ENCODE peak calls at places on chromosomes 5 and 9, in five cellular contexts. One of them, this sample, is unnamed.
A peak's percentile ranks its signal among the peaks of the same experiment; 100 is the strongest.

GRCh38 chr9:33289501-33289900 is 815 bp upstream of the NFX1 start:
- DNase-seq in fibroblast of the aortic adventitia: peak; percentile 14
- DNase-seq in GM12865: no peak
- DNase-seq in Peyer's patch: peak; percentile 56
- DNase-seq in naive thymus-derived CD4-positive, alpha-beta T cell: peak; percentile 30
- DNase-seq in this sample: no peak

GRCh38 chr9:99426443-99426842 is 204.4 kb downstream of the SEC61B start:
- DNase-seq in Peyer's patch: no peak
- DNase-seq in naive thymus-derived CD4-positive, alpha-beta T cell: no peak
- DNase-seq in fibroblast of the aortic adventitia: no peak
- DNase-seq in GM12865: no peak
- DNase-seq in this sample: no peak

GRCh38 chr5:131384616-131385214 is 120.9 kb downstream of the CDC42SE2 start:
- DNase-seq in GM12865: no peak
- DNase-seq in fibroblast of the aortic adventitia: peak; percentile 27
- DNase-seq in Peyer's patch: no peak
- DNase-seq in naive thymus-derived CD4-positive, alpha-beta T cell: no peak
- DNase-seq in this sample: no peak

GRCh38 chr5:113663879-113664278 is 150.4 kb downstream of the YTHDC2 start:
- DNase-seq in fibroblast of the aortic adventitia: peak; percentile 12
- DNase-seq in Peyer's patch: no peak
- DNase-seq in GM12865: peak; percentile 45
- DNase-seq in naive thymus-derived CD4-positive, alpha-beta T cell: peak; percentile 9
- DNase-seq in this sample: peak; percentile 15

GRCh38 chr9:35856206-35856605 is 14.0 kb downstream of the OR13J1 start:
- DNase-seq in naive thymus-derived CD4-positive, alpha-beta T cell: no peak
- DNase-seq in GM12865: no peak
- DNase-seq in fibroblast of the aortic adventitia: no peak
- DNase-seq in Peyer's patch: no peak
- DNase-seq in this sample: no peak

GRCh38 chr5:126595486-126596083 is 566 bp upstream of the ALDH7A1 start:
- DNase-seq in Peyer's patch: no peak
- DNase-seq in fibroblast of the aortic adventitia: no peak
- DNase-seq in GM12865: no peak
- DNase-seq in naive thymus-derived CD4-positive, alpha-beta T cell: no peak
- DNase-seq in this sample: no peak

GRCh38 chr5:37696190-37697021 is 143.4 kb downstream of the GDNF start:
- DNase-seq in fibroblast of the aortic adventitia: peak; percentile 61
- DNase-seq in naive thymus-derived CD4-positive, alpha-beta T cell: no peak
- DNase-seq in GM12865: no peak
- DNase-seq in Peyer's patch: no peak
- DNase-seq in this sample: peak; percentile 7

GRCh38 chr5:124007675-124008398 is 495.9 kb downstream of the CSNK1G3 start:
- DNase-seq in naive thymus-derived CD4-positive, alpha-beta T cell: no peak
- DNase-seq in Peyer's patch: no peak
- DNase-seq in fibroblast of the aortic adventitia: no peak
- DNase-seq in GM12865: no peak
- DNase-seq in this sample: no peak

GRCh38 chr5:10479226-10479721 is 37.6 kb downstream of the ROPN1L start:
- DNase-seq in naive thymus-derived CD4-positive, alpha-beta T cell: no peak
- DNase-seq in Peyer's patch: peak; percentile 85
- DNase-seq in GM12865: no peak
- DNase-seq in fibroblast of the aortic adventitia: peak; percentile 80
- DNase-seq in this sample: peak; percentile 93

GRCh38 chr9:109971226-109971625 is 191.2 kb downstream of the PALM2AKAP2 start:
- DNase-seq in naive thymus-derived CD4-positive, alpha-beta T cell: no peak
- DNase-seq in GM12865: no peak
- DNase-seq in Peyer's patch: no peak
- DNase-seq in fibroblast of the aortic adventitia: no peak
- DNase-seq in this sample: no peak

GRCh38 chr5:75466317-75466716 is 45.1 kb downstream of the CERT1 start:
- DNase-seq in fibroblast of the aortic adventitia: no peak
- DNase-seq in Peyer's patch: no peak
- DNase-seq in naive thymus-derived CD4-positive, alpha-beta T cell: peak; percentile 2
- DNase-seq in GM12865: no peak
- DNase-seq in this sample: no peak

GRCh38 chr9:124411514-124412227 is 3.6 kb downstream of the PSMB7 start:
- DNase-seq in GM12865: no peak
- DNase-seq in fibroblast of the aortic adventitia: peak; percentile 83
- DNase-seq in naive thymus-derived CD4-positive, alpha-beta T cell: no peak
- DNase-seq in Peyer's patch: no peak
- DNase-seq in this sample: no peak

GRCh38 chr9:130766031-130766903 is 68.8 kb upstream of the ABL1 start:
- DNase-seq in Peyer's patch: no peak
- DNase-seq in naive thymus-derived CD4-positive, alpha-beta T cell: no peak
- DNase-seq in GM12865: no peak
- DNase-seq in fibroblast of the aortic adventitia: no peak
- DNase-seq in this sample: peak; percentile 27

GRCh38 chr5:150299571-150300327 is 3.0 kb downstream of the ARSI start:
- DNase-seq in Peyer's patch: no peak
- DNase-seq in fibroblast of the aortic adventitia: no peak
- DNase-seq in naive thymus-derived CD4-positive, alpha-beta T cell: no peak
- DNase-seq in GM12865: no peak
- DNase-seq in this sample: no peak

GRCh38 chr5:6829150-6829784 is 116.0 kb downstream of the TENT4A start:
- DNase-seq in naive thymus-derived CD4-positive, alpha-beta T cell: no peak
- DNase-seq in GM12865: peak; percentile 83
- DNase-seq in fibroblast of the aortic adventitia: no peak
- DNase-seq in Peyer's patch: no peak
- DNase-seq in this sample: no peak

GRCh38 chr5:132764671-132765070 is 12.4 kb downstream of the SEPTIN8 start:
- DNase-seq in naive thymus-derived CD4-positive, alpha-beta T cell: no peak
- DNase-seq in fibroblast of the aortic adventitia: no peak
- DNase-seq in GM12865: no peak
- DNase-seq in Peyer's patch: no peak
- DNase-seq in this sample: no peak

GRCh38 chr5:180820788-180821321 is 18.2 kb upstream of the MGAT1 start:
- DNase-seq in Peyer's patch: no peak
- DNase-seq in fibroblast of the aortic adventitia: peak; percentile 35
- DNase-seq in naive thymus-derived CD4-positive, alpha-beta T cell: no peak
- DNase-seq in GM12865: peak; percentile 82
- DNase-seq in this sample: no peak

GRCh38 chr9:105608685-105609598 is 51.0 kb downstream of the FKTN start:
- DNase-seq in fibroblast of the aortic adventitia: peak; percentile 70
- DNase-seq in Peyer's patch: no peak
- DNase-seq in naive thymus-derived CD4-positive, alpha-beta T cell: peak; percentile 24
- DNase-seq in GM12865: peak; percentile 57
- DNase-seq in this sample: peak; percentile 77

GRCh38 chr5:63963080-63963735 is 963 bp upstream of the HTR1A start:
- DNase-seq in naive thymus-derived CD4-positive, alpha-beta T cell: no peak
- DNase-seq in Peyer's patch: no peak
- DNase-seq in fibroblast of the aortic adventitia: peak; percentile 79
- DNase-seq in GM12865: peak; percentile 75
- DNase-seq in this sample: peak; percentile 40

GRCh38 chr5:138960145-138960692 is 85.1 kb upstream of the LRRTM2 start:
- DNase-seq in fibroblast of the aortic adventitia: no peak
- DNase-seq in naive thymus-derived CD4-positive, alpha-beta T cell: no peak
- DNase-seq in GM12865: no peak
- DNase-seq in Peyer's patch: peak; percentile 4
- DNase-seq in this sample: no peak

GRCh38 chr5:156383510-156383909 is 56.5 kb downstream of the SGCD start:
- DNase-seq in Peyer's patch: no peak
- DNase-seq in naive thymus-derived CD4-positive, alpha-beta T cell: no peak
- DNase-seq in GM12865: no peak
- DNase-seq in fibroblast of the aortic adventitia: peak; percentile 42
- DNase-seq in this sample: no peak

GRCh38 chr9:70020217-70020616 is 23.4 kb upstream of the MAMDC2 start:
- DNase-seq in naive thymus-derived CD4-positive, alpha-beta T cell: no peak
- DNase-seq in fibroblast of the aortic adventitia: no peak
- DNase-seq in GM12865: no peak
- DNase-seq in Peyer's patch: no peak
- DNase-seq in this sample: peak; percentile 14

GRCh38 chr5:130243641-130244040 is 339.4 kb downstream of the CHSY3 start:
- DNase-seq in Peyer's patch: no peak
- DNase-seq in fibroblast of the aortic adventitia: no peak
- DNase-seq in naive thymus-derived CD4-positive, alpha-beta T cell: no peak
- DNase-seq in GM12865: no peak
- DNase-seq in this sample: no peak

GRCh38 chr5:139481580-139482049 is 943 bp downstream of the STING1 start:
- DNase-seq in naive thymus-derived CD4-positive, alpha-beta T cell: no peak
- DNase-seq in Peyer's patch: no peak
- DNase-seq in GM12865: peak; percentile 21
- DNase-seq in fibroblast of the aortic adventitia: peak; percentile 58
- DNase-seq in this sample: no peak

GRCh38 chr9:114223564-114224246 is 68.4 kb downstream of the COL27A1 start:
- DNase-seq in Peyer's patch: no peak
- DNase-seq in naive thymus-derived CD4-positive, alpha-beta T cell: no peak
- DNase-seq in GM12865: no peak
- DNase-seq in fibroblast of the aortic adventitia: peak; percentile 44
- DNase-seq in this sample: no peak

GRCh38 chr5:139880416-139881144 is 85.0 kb downstream of the PSD2 start:
- DNase-seq in fibroblast of the aortic adventitia: no peak
- DNase-seq in naive thymus-derived CD4-positive, alpha-beta T cell: no peak
- DNase-seq in Peyer's patch: no peak
- DNase-seq in GM12865: no peak
- DNase-seq in this sample: no peak

GRCh38 chr9:132401791-132402190 is 4.8 kb downstream of the TTF1 start:
- DNase-seq in fibroblast of the aortic adventitia: no peak
- DNase-seq in Peyer's patch: no peak
- DNase-seq in naive thymus-derived CD4-positive, alpha-beta T cell: no peak
- DNase-seq in GM12865: no peak
- DNase-seq in this sample: no peak

GRCh38 chr5:150458819-150459557 is 9.4 kb upstream of the RPS14 start:
- DNase-seq in Peyer's patch: peak; percentile 89
- DNase-seq in naive thymus-derived CD4-positive, alpha-beta T cell: peak; percentile 82
- DNase-seq in fibroblast of the aortic adventitia: peak; percentile 56
- DNase-seq in GM12865: peak; percentile 83
- DNase-seq in this sample: peak; percentile 64

GRCh38 chr5:66713998-66714397 is 117.8 kb downstream of the MAST4 start:
- DNase-seq in fibroblast of the aortic adventitia: no peak
- DNase-seq in Peyer's patch: no peak
- DNase-seq in naive thymus-derived CD4-positive, alpha-beta T cell: no peak
- DNase-seq in GM12865: peak; percentile 31
- DNase-seq in this sample: no peak

GRCh38 chr9:70924905-70925547 is 196.4 kb downstream of the TRPM3 start:
- DNase-seq in fibroblast of the aortic adventitia: peak; percentile 96
- DNase-seq in naive thymus-derived CD4-positive, alpha-beta T cell: no peak
- DNase-seq in GM12865: peak; percentile 57
- DNase-seq in Peyer's patch: no peak
- DNase-seq in this sample: peak; percentile 75

GRCh38 chr5:146770546-146770945 is 108.0 kb downstream of the PPP2R2B start:
- DNase-seq in naive thymus-derived CD4-positive, alpha-beta T cell: no peak
- DNase-seq in Peyer's patch: no peak
- DNase-seq in fibroblast of the aortic adventitia: no peak
- DNase-seq in GM12865: no peak
- DNase-seq in this sample: no peak

GRCh38 chr5:78537821-78538220 is 110.8 kb downstream of the LHFPL2 start:
- DNase-seq in fibroblast of the aortic adventitia: peak; percentile 77
- DNase-seq in naive thymus-derived CD4-positive, alpha-beta T cell: no peak
- DNase-seq in Peyer's patch: no peak
- DNase-seq in GM12865: peak; percentile 52
- DNase-seq in this sample: peak; percentile 25

GRCh38 chr5:10914741-10915480 is 153.9 kb upstream of the DAP start:
- DNase-seq in GM12865: no peak
- DNase-seq in fibroblast of the aortic adventitia: no peak
- DNase-seq in naive thymus-derived CD4-positive, alpha-beta T cell: no peak
- DNase-seq in Peyer's patch: no peak
- DNase-seq in this sample: no peak

GRCh38 chr5:14269395-14269794 is 126.3 kb downstream of the TRIO start:
- DNase-seq in GM12865: no peak
- DNase-seq in Peyer's patch: no peak
- DNase-seq in naive thymus-derived CD4-positive, alpha-beta T cell: no peak
- DNase-seq in fibroblast of the aortic adventitia: no peak
- DNase-seq in this sample: no peak
- H3K4me3 ChIP-seq in GM12865: no peak overlapping the region
- H3K4me3 ChIP-seq in Peyer's patch: no peak overlapping the region
- H3K4me3 ChIP-seq in naive thymus-derived CD4-positive, alpha-beta T cell: no peak overlapping the region
- H3K4me3 ChIP-seq in fibroblast of the aortic adventitia: no peak overlapping the region
- H3K4me3 ChIP-seq in this sample: no peak overlapping the region

DNA sequence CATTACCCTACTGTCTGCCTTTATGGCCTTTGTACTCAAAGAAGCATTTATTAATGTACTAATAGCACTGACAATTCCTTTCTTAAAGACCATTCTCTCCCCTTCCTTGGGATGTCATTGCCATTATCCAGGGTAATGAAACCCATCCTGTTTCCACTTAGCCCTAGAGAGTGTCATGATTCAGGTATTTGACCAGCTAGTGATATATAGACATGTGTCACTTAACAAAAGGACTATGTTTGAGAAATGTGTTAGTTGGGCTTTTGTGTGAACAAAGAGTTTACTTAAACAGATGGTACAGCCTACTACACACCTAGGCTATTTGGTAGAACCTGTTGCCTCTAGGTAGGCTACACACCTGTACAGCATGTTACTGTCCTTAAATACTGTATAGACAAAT is 2.0 kb downstream of the ATP6V0E1 start:
- DNase-seq in Peyer's patch: no peak
- DNase-seq in fibroblast of the aortic adventitia: no peak
- DNase-seq in GM12865: no peak
- DNase-seq in naive thymus-derived CD4-positive, alpha-beta T cell: no peak
- DNase-seq in this sample: no peak
- H3K4me3 ChIP-seq in Peyer's patch: no peak overlapping the region
- H3K4me3 ChIP-seq in fibroblast of the aortic adventitia: peak overlapping the region; percentile 58
- H3K4me3 ChIP-seq in GM12865: peak overlapping the region; percentile 83
- H3K4me3 ChIP-seq in naive thymus-derived CD4-positive, alpha-beta T cell: no peak overlapping the region
- H3K4me3 ChIP-seq in this sample: no peak overlapping the region

GRCh38 chr9:98045234-98046160 is 11.0 kb upstream of the NANS start:
- DNase-seq in naive thymus-derived CD4-positive, alpha-beta T cell: peak; percentile 81
- DNase-seq in GM12865: peak; percentile 91
- DNase-seq in Peyer's patch: no peak
- DNase-seq in fibroblast of the aortic adventitia: peak; percentile 65
- DNase-seq in this sample: peak; percentile 41

GRCh38 chr9:98047002-98047401 is 9.5 kb upstream of the NANS start:
- DNase-seq in Peyer's patch: no peak
- DNase-seq in naive thymus-derived CD4-positive, alpha-beta T cell: no peak
- DNase-seq in GM12865: peak; percentile 33
- DNase-seq in fibroblast of the aortic adventitia: no peak
- DNase-seq in this sample: no peak

GRCh38 chr9:98043921-98044320 is 12.6 kb upstream of the NANS start:
- DNase-seq in naive thymus-derived CD4-positive, alpha-beta T cell: no peak
- DNase-seq in fibroblast of the aortic adventitia: no peak
- DNase-seq in GM12865: no peak
- DNase-seq in Peyer's patch: no peak
- DNase-seq in this sample: no peak

GRCh38 chr9:98049668-98050067 is 6.9 kb upstream of the NANS start:
- DNase-seq in fibroblast of the aortic adventitia: no peak
- DNase-seq in naive thymus-derived CD4-positive, alpha-beta T cell: no peak
- DNase-seq in Peyer's patch: no peak
- DNase-seq in GM12865: no peak
- DNase-seq in this sample: no peak

GRCh38 chr9:98046161-98046543 is 10.4 kb upstream of the NANS start:
- DNase-seq in Peyer's patch: no peak
- DNase-seq in fibroblast of the aortic adventitia: no peak
- DNase-seq in GM12865: no peak
- DNase-seq in naive thymus-derived CD4-positive, alpha-beta T cell: no peak
- DNase-seq in this sample: no peak
- H3K4me3 ChIP-seq in Peyer's patch: no peak overlapping the region
- H3K4me3 ChIP-seq in fibroblast of the aortic adventitia: peak overlapping the region; percentile 64
- H3K4me3 ChIP-seq in GM12865: peak overlapping the region; percentile 91
- H3K4me3 ChIP-seq in naive thymus-derived CD4-positive, alpha-beta T cell: peak overlapping the region; percentile 59
- H3K4me3 ChIP-seq in this sample: no peak overlapping the region

GRCh38 chr9:89744730-89745129 is 139.9 kb downstream of the GADD45G start:
- DNase-seq in fibroblast of the aortic adventitia: no peak
- DNase-seq in GM12865: no peak
- DNase-seq in Peyer's patch: no peak
- DNase-seq in naive thymus-derived CD4-positive, alpha-beta T cell: no peak
- DNase-seq in this sample: no peak
- H3K4me3 ChIP-seq in fibroblast of the aortic adventitia: no peak overlapping the region
- H3K4me3 ChIP-seq in GM12865: no peak overlapping the region
- H3K4me3 ChIP-seq in Peyer's patch: no peak overlapping the region
- H3K4me3 ChIP-seq in naive thymus-derived CD4-positive, alpha-beta T cell: no peak overlapping the region
- H3K4me3 ChIP-seq in this sample: no peak overlapping the region

GRCh38 chr5:59767753-59768159 is 125.8 kb downstream of the PDE4D start:
- DNase-seq in fibroblast of the aortic adventitia: no peak
- DNase-seq in naive thymus-derived CD4-positive, alpha-beta T cell: no peak
- DNase-seq in GM12865: no peak
- DNase-seq in Peyer's patch: no peak
- DNase-seq in this sample: no peak
- H3K4me3 ChIP-seq in fibroblast of the aortic adventitia: peak overlapping the region; percentile 67
- H3K4me3 ChIP-seq in naive thymus-derived CD4-positive, alpha-beta T cell: no peak overlapping the region
- H3K4me3 ChIP-seq in GM12865: peak overlapping the region; percentile 62
- H3K4me3 ChIP-seq in Peyer's patch: peak overlapping the region; percentile 67
- H3K4me3 ChIP-seq in this sample: peak overlapping the region; percentile 72

This sample was measured in small intestine.